ENCODE peak calls at places on chromosomes 1 and 21, in seven cellular contexts. One of them, this sample, is unnamed. For H3K36me3, the result is how much of the 10 kb centered on the place peaks cover.

GRCh38 chr1:209876091-209876800 is 48.5 kb downstream of the UTP25 start:
- DNase-seq in hepatocyte: no peak
- DNase-seq in colonic mucosa: no peak
- DNase-seq in WERI-Rb-1: peak
- DNase-seq in CD8-positive, alpha-beta memory T cell: no peak
- DNase-seq in heart left ventricle: no peak
- DNase-seq in body of pancreas: no peak
- DNase-seq in this sample: no peak

GRCh38 chr1:227318003-227318851 is at the start of gene CDC42BPA:
- DNase-seq in hepatocyte: peak
- DNase-seq in colonic mucosa: peak
- DNase-seq in WERI-Rb-1: peak
- DNase-seq in CD8-positive, alpha-beta memory T cell: no peak
- DNase-seq in heart left ventricle: peak
- DNase-seq in body of pancreas: peak
- DNase-seq in this sample: peak

GRCh38 chr1:64196074-64196869 is 7.2 kb upstream of the UBE2U start:
- DNase-seq in hepatocyte: no peak
- DNase-seq in colonic mucosa: no peak
- DNase-seq in WERI-Rb-1: no peak
- DNase-seq in CD8-positive, alpha-beta memory T cell: no peak
- DNase-seq in heart left ventricle: peak
- DNase-seq in body of pancreas: no peak
- DNase-seq in this sample: no peak

GRCh38 chr1:172497230-172497629 is 35.7 kb upstream of the SUCO start:
- DNase-seq in hepatocyte: peak
- DNase-seq in colonic mucosa: no peak
- DNase-seq in WERI-Rb-1: no peak
- DNase-seq in CD8-positive, alpha-beta memory T cell: no peak
- DNase-seq in heart left ventricle: no peak
- DNase-seq in body of pancreas: peak
- DNase-seq in this sample: no peak

GRCh38 chr1:201466492-201466891 is 2.5 kb downstream of the PHLDA3 start:
- DNase-seq in hepatocyte: no peak
- DNase-seq in colonic mucosa: no peak
- DNase-seq in WERI-Rb-1: no peak
- DNase-seq in CD8-positive, alpha-beta memory T cell: no peak
- DNase-seq in heart left ventricle: peak
- DNase-seq in body of pancreas: no peak
- DNase-seq in this sample: no peak

GRCh38 chr1:193355179-193355578 is 168.8 kb upstream of the B3GALT2 start:
- DNase-seq in hepatocyte: peak
- DNase-seq in colonic mucosa: peak
- DNase-seq in WERI-Rb-1: no peak
- DNase-seq in CD8-positive, alpha-beta memory T cell: no peak
- DNase-seq in heart left ventricle: no peak
- DNase-seq in body of pancreas: no peak
- DNase-seq in this sample: no peak

GRCh38 chr1:188706742-188707141 is 1770.9 kb downstream of the BRINP3 start:
- DNase-seq in hepatocyte: peak
- DNase-seq in colonic mucosa: no peak
- DNase-seq in WERI-Rb-1: no peak
- DNase-seq in CD8-positive, alpha-beta memory T cell: no peak
- DNase-seq in heart left ventricle: no peak
- DNase-seq in body of pancreas: no peak
- DNase-seq in this sample: no peak

GRCh38 chr1:98386675-98387440 is 274.7 kb upstream of the SNX7 start:
- DNase-seq in hepatocyte: no peak
- DNase-seq in colonic mucosa: peak
- DNase-seq in WERI-Rb-1: no peak
- DNase-seq in CD8-positive, alpha-beta memory T cell: no peak
- DNase-seq in heart left ventricle: no peak
- DNase-seq in body of pancreas: no peak
- DNase-seq in this sample: no peak

GRCh38 chr1:164473544-164473943 is 85.4 kb upstream of the PBX1 start:
- DNase-seq in hepatocyte: peak
- DNase-seq in colonic mucosa: no peak
- DNase-seq in WERI-Rb-1: no peak
- DNase-seq in CD8-positive, alpha-beta memory T cell: no peak
- DNase-seq in heart left ventricle: no peak
- DNase-seq in body of pancreas: peak
- DNase-seq in this sample: no peak

GRCh38 chr1:154951901-154952657 is 3.8 kb downstream of the PBXIP1 start:
- DNase-seq in hepatocyte: no peak
- DNase-seq in colonic mucosa: no peak
- DNase-seq in WERI-Rb-1: no peak
- DNase-seq in CD8-positive, alpha-beta memory T cell: peak
- DNase-seq in heart left ventricle: no peak
- DNase-seq in body of pancreas: no peak
- DNase-seq in this sample: no peak

GRCh38 chr1:159214149-159214760 is 9.6 kb downstream of the ACKR1 start:
- DNase-seq in hepatocyte: peak
- DNase-seq in colonic mucosa: peak
- DNase-seq in WERI-Rb-1: peak
- DNase-seq in CD8-positive, alpha-beta memory T cell: no peak
- DNase-seq in heart left ventricle: no peak
- DNase-seq in body of pancreas: peak
- DNase-seq in this sample: peak

GRCh38 chr1:201740086-201740541 is 88.8 kb upstream of the IPO9 start:
- DNase-seq in hepatocyte: peak
- DNase-seq in colonic mucosa: peak
- DNase-seq in WERI-Rb-1: no peak
- DNase-seq in CD8-positive, alpha-beta memory T cell: no peak
- DNase-seq in heart left ventricle: no peak
- DNase-seq in body of pancreas: no peak
- DNase-seq in this sample: no peak

GRCh38 chr21:42233067-42233981 is 14.4 kb downstream of the ABCG1 start:
- DNase-seq in hepatocyte: peak
- DNase-seq in colonic mucosa: peak
- DNase-seq in WERI-Rb-1: no peak
- DNase-seq in CD8-positive, alpha-beta memory T cell: peak
- DNase-seq in heart left ventricle: peak
- DNase-seq in body of pancreas: peak
- DNase-seq in this sample: peak

GRCh38 chr21:42097860-42098259 is 26.7 kb downstream of the UMODL1 start:
- DNase-seq in hepatocyte: peak
- DNase-seq in colonic mucosa: peak
- DNase-seq in WERI-Rb-1: no peak
- DNase-seq in CD8-positive, alpha-beta memory T cell: no peak
- DNase-seq in heart left ventricle: peak
- DNase-seq in body of pancreas: peak
- DNase-seq in this sample: no peak

GRCh38 chr1:76568839-76569238 is 298.4 kb upstream of the ST6GALNAC5 start:
- DNase-seq in hepatocyte: no peak
- DNase-seq in colonic mucosa: no peak
- DNase-seq in WERI-Rb-1: no peak
- DNase-seq in CD8-positive, alpha-beta memory T cell: no peak
- DNase-seq in heart left ventricle: no peak
- DNase-seq in body of pancreas: no peak
- DNase-seq in this sample: no peak

GRCh38 chr1:67534627-67535065 is 104.4 kb upstream of the SERBP1 start:
- DNase-seq in hepatocyte: peak
- DNase-seq in colonic mucosa: no peak
- DNase-seq in WERI-Rb-1: no peak
- DNase-seq in CD8-positive, alpha-beta memory T cell: no peak
- DNase-seq in heart left ventricle: no peak
- DNase-seq in body of pancreas: no peak
- DNase-seq in this sample: no peak

DNA sequence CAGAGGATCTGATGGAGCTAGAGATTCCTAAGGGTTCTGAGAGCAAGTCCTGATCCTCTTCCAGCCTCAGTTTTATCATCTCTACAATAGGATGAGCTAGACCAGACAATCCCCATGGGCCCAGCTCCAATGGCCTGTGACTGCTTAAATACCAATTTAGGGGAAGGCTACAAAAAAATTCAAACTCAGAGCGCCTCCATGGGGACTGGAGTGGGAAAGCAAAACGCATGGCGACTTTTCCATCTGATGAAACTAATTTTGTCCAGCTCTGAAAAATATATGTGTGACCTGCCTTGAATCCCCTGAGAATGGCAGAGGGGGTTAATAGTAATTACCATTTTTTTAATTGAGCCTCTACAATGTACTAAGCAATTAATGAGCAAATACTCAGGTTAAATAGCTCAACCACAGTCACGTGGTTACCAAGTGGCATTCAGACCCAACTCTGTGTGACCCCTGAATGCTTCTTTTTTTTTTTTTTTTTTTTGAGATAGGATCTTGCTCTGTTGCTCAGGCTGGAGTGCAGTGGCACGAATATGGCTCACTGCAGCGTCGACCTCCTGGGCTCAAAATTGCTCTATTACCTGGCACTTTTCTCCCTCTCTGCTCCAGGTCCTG is 8.4 kb downstream of the EXTL1 start:
- DNase-seq in hepatocyte: no peak
- DNase-seq in colonic mucosa: no peak
- DNase-seq in WERI-Rb-1: peak
- DNase-seq in CD8-positive, alpha-beta memory T cell: no peak
- DNase-seq in heart left ventricle: no peak
- DNase-seq in body of pancreas: no peak
- DNase-seq in this sample: no peak
- H3K36me3 ChIP-seq in hepatocyte: under half
- H3K36me3 ChIP-seq in colonic mucosa: under half
- H3K36me3 ChIP-seq in WERI-Rb-1: under half
- H3K36me3 ChIP-seq in CD8-positive, alpha-beta memory T cell: under half
- H3K36me3 ChIP-seq in heart left ventricle: under half
- H3K36me3 ChIP-seq in body of pancreas: under half
- H3K36me3 ChIP-seq in this sample: under half

GRCh38 chr1:33183306-33183705 is 1.5 kb upstream of the TRIM62 start:
- DNase-seq in hepatocyte: no peak
- DNase-seq in colonic mucosa: no peak
- DNase-seq in WERI-Rb-1: no peak
- DNase-seq in CD8-positive, alpha-beta memory T cell: no peak
- DNase-seq in heart left ventricle: no peak
- DNase-seq in body of pancreas: no peak
- DNase-seq in this sample: no peak

GRCh38 chr1:33182896-33183295 is 1.1 kb upstream of the TRIM62 start:
- DNase-seq in hepatocyte: no peak
- DNase-seq in colonic mucosa: no peak
- DNase-seq in WERI-Rb-1: no peak
- DNase-seq in CD8-positive, alpha-beta memory T cell: no peak
- DNase-seq in heart left ventricle: no peak
- DNase-seq in body of pancreas: no peak
- DNase-seq in this sample: no peak

GRCh38 chr1:33181038-33181861 is 593 bp downstream of the TRIM62 start:
- DNase-seq in hepatocyte: peak
- DNase-seq in colonic mucosa: peak
- DNase-seq in WERI-Rb-1: peak
- DNase-seq in CD8-positive, alpha-beta memory T cell: peak
- DNase-seq in heart left ventricle: peak
- DNase-seq in body of pancreas: peak
- DNase-seq in this sample: peak

GRCh38 chr1:33181906-33182305 is at the start of gene TRIM62:
- DNase-seq in hepatocyte: peak
- DNase-seq in colonic mucosa: peak
- DNase-seq in WERI-Rb-1: peak
- DNase-seq in CD8-positive, alpha-beta memory T cell: peak
- DNase-seq in heart left ventricle: peak
- DNase-seq in body of pancreas: peak
- DNase-seq in this sample: peak

GRCh38 chr1:33182452-33182851 is 609 bp upstream of the TRIM62 start:
- DNase-seq in hepatocyte: peak
- DNase-seq in colonic mucosa: peak
- DNase-seq in WERI-Rb-1: peak
- DNase-seq in CD8-positive, alpha-beta memory T cell: no peak
- DNase-seq in heart left ventricle: no peak
- DNase-seq in body of pancreas: no peak
- DNase-seq in this sample: peak
- H3K4me3 ChIP-seq in hepatocyte: peak
- H3K4me3 ChIP-seq in colonic mucosa: peak
- H3K4me3 ChIP-seq in WERI-Rb-1: peak
- H3K4me3 ChIP-seq in CD8-positive, alpha-beta memory T cell: peak
- H3K4me3 ChIP-seq in heart left ventricle: peak
- H3K4me3 ChIP-seq in body of pancreas: no peak
- H3K4me3 ChIP-seq in this sample: no peak

GRCh38 chr1:10708807-10709523 is 87.5 kb downstream of the CASZ1 start:
- DNase-seq in hepatocyte: no peak
- DNase-seq in colonic mucosa: no peak
- DNase-seq in WERI-Rb-1: no peak
- DNase-seq in CD8-positive, alpha-beta memory T cell: no peak
- DNase-seq in heart left ventricle: no peak
- DNase-seq in body of pancreas: no peak
- DNase-seq in this sample: no peak

GRCh38 chr1:10709646-10710045 is 86.8 kb downstream of the CASZ1 start:
- DNase-seq in hepatocyte: no peak
- DNase-seq in colonic mucosa: no peak
- DNase-seq in WERI-Rb-1: no peak
- DNase-seq in CD8-positive, alpha-beta memory T cell: no peak
- DNase-seq in heart left ventricle: no peak
- DNase-seq in body of pancreas: no peak
- DNase-seq in this sample: no peak

GRCh38 chr1:10712568-10712967 is 83.9 kb downstream of the CASZ1 start:
- DNase-seq in hepatocyte: no peak
- DNase-seq in colonic mucosa: no peak
- DNase-seq in WERI-Rb-1: no peak
- DNase-seq in CD8-positive, alpha-beta memory T cell: no peak
- DNase-seq in heart left ventricle: no peak
- DNase-seq in body of pancreas: no peak
- DNase-seq in this sample: no peak

GRCh38 chr1:10713614-10714013 is 82.8 kb downstream of the CASZ1 start:
- DNase-seq in hepatocyte: no peak
- DNase-seq in colonic mucosa: no peak
- DNase-seq in WERI-Rb-1: no peak
- DNase-seq in CD8-positive, alpha-beta memory T cell: no peak
- DNase-seq in heart left ventricle: no peak
- DNase-seq in body of pancreas: no peak
- DNase-seq in this sample: no peak

GRCh38 chr1:10710489-10710888 is 86.0 kb downstream of the CASZ1 start:
- DNase-seq in hepatocyte: no peak
- DNase-seq in colonic mucosa: no peak
- DNase-seq in WERI-Rb-1: no peak
- DNase-seq in CD8-positive, alpha-beta memory T cell: no peak
- DNase-seq in heart left ventricle: no peak
- DNase-seq in body of pancreas: no peak
- DNase-seq in this sample: no peak
- H3K27ac ChIP-seq in hepatocyte: no peak
- H3K27ac ChIP-seq in colonic mucosa: no peak
- H3K27ac ChIP-seq in WERI-Rb-1: no peak
- H3K27ac ChIP-seq in CD8-positive, alpha-beta memory T cell: no peak
- H3K27ac ChIP-seq in heart left ventricle: peak
- H3K27ac ChIP-seq in body of pancreas: no peak
- H3K27ac ChIP-seq in this sample: no peak

GRCh38 chr1:35319988-35320713 is 51.6 kb downstream of the ZMYM4 start:
- DNase-seq in hepatocyte: no peak
- DNase-seq in colonic mucosa: no peak
- DNase-seq in WERI-Rb-1: no peak
- DNase-seq in CD8-positive, alpha-beta memory T cell: no peak
- DNase-seq in heart left ventricle: peak
- DNase-seq in body of pancreas: peak
- DNase-seq in this sample: no peak

GRCh38 chr1:35316264-35316663 is 47.8 kb downstream of the ZMYM4 start:
- DNase-seq in hepatocyte: no peak
- DNase-seq in colonic mucosa: no peak
- DNase-seq in WERI-Rb-1: no peak
- DNase-seq in CD8-positive, alpha-beta memory T cell: no peak
- DNase-seq in heart left ventricle: no peak
- DNase-seq in body of pancreas: no peak
- DNase-seq in this sample: no peak

GRCh38 chr1:35320937-35321336 is 52.4 kb downstream of the ZMYM4 start:
- DNase-seq in hepatocyte: no peak
- DNase-seq in colonic mucosa: no peak
- DNase-seq in WERI-Rb-1: no peak
- DNase-seq in CD8-positive, alpha-beta memory T cell: no peak
- DNase-seq in heart left ventricle: no peak
- DNase-seq in body of pancreas: no peak
- DNase-seq in this sample: no peak

GRCh38 chr1:35315649-35316048 is 47.1 kb downstream of the ZMYM4 start:
- DNase-seq in hepatocyte: no peak
- DNase-seq in colonic mucosa: no peak
- DNase-seq in WERI-Rb-1: no peak
- DNase-seq in CD8-positive, alpha-beta memory T cell: no peak
- DNase-seq in heart left ventricle: no peak
- DNase-seq in body of pancreas: no peak
- DNase-seq in this sample: no peak
- H3K36me3 ChIP-seq in hepatocyte: under half
- H3K36me3 ChIP-seq in colonic mucosa: under half
- H3K36me3 ChIP-seq in WERI-Rb-1: under half
- H3K36me3 ChIP-seq in CD8-positive, alpha-beta memory T cell: under half
- H3K36me3 ChIP-seq in heart left ventricle: under half
- H3K36me3 ChIP-seq in body of pancreas: under half
- H3K36me3 ChIP-seq in this sample: under half

This sample was measured in testis.